ENCODE peak calls at places on chromosomes 6 and 20, in ten cellular contexts. One of them, this sample, is unnamed.

GRCh38 chr20:34403063-34403827 is 40.2 kb downstream of the ITCH start:
- DNase-seq in AG04450: no peak
- DNase-seq in lower leg skin: no peak
- DNase-seq in pancreas: no peak
- DNase-seq in heart left ventricle: no peak
- DNase-seq in neural progenitor cell: no peak
- DNase-seq in coronary artery: no peak
- DNase-seq in sigmoid colon: no peak
- DNase-seq in GM12878: no peak
- DNase-seq in stomach: no peak
- DNase-seq in this sample: no peak

GRCh38 chr20:17995967-17996819 is 27.4 kb downstream of the MGME1 start:
- DNase-seq in stomach: no peak
- DNase-seq in lower leg skin: no peak
- DNase-seq in GM12878: no peak
- DNase-seq in coronary artery: no peak
- DNase-seq in heart left ventricle: no peak
- DNase-seq in AG04450: no peak
- DNase-seq in pancreas: no peak
- DNase-seq in sigmoid colon: no peak
- DNase-seq in neural progenitor cell: peak; percentile 55
- DNase-seq in this sample: peak; percentile 61

GRCh38 chr20:6473197-6473596 is 294.3 kb upstream of the BMP2 start:
- DNase-seq in heart left ventricle: no peak
- DNase-seq in pancreas: no peak
- DNase-seq in sigmoid colon: no peak
- DNase-seq in neural progenitor cell: no peak
- DNase-seq in stomach: no peak
- DNase-seq in GM12878: no peak
- DNase-seq in AG04450: no peak
- DNase-seq in coronary artery: no peak
- DNase-seq in lower leg skin: no peak
- DNase-seq in this sample: no peak

GRCh38 chr20:55052464-55052863 is 577.1 kb downstream of the DOK5 start:
- DNase-seq in coronary artery: no peak
- DNase-seq in pancreas: no peak
- DNase-seq in sigmoid colon: no peak
- DNase-seq in AG04450: no peak
- DNase-seq in neural progenitor cell: no peak
- DNase-seq in heart left ventricle: no peak
- DNase-seq in GM12878: no peak
- DNase-seq in stomach: no peak
- DNase-seq in lower leg skin: no peak
- DNase-seq in this sample: no peak

GRCh38 chr20:4937422-4938319 is 63.6 kb downstream of the SLC23A2 start:
- DNase-seq in pancreas: no peak
- DNase-seq in heart left ventricle: no peak
- DNase-seq in sigmoid colon: no peak
- DNase-seq in GM12878: no peak
- DNase-seq in neural progenitor cell: no peak
- DNase-seq in lower leg skin: no peak
- DNase-seq in coronary artery: no peak
- DNase-seq in AG04450: no peak
- DNase-seq in stomach: peak; percentile 59
- DNase-seq in this sample: no peak

GRCh38 chr20:58707770-58708169 is 15.2 kb downstream of the NPEPL1 start:
- DNase-seq in AG04450: no peak
- DNase-seq in lower leg skin: peak; percentile 53
- DNase-seq in GM12878: no peak
- DNase-seq in heart left ventricle: no peak
- DNase-seq in coronary artery: no peak
- DNase-seq in stomach: no peak
- DNase-seq in neural progenitor cell: no peak
- DNase-seq in sigmoid colon: peak; percentile 21
- DNase-seq in pancreas: no peak
- DNase-seq in this sample: no peak

GRCh38 chr6:167831281-167831680 is 4.6 kb downstream of the AFDN start:
- DNase-seq in GM12878: no peak
- DNase-seq in coronary artery: no peak
- DNase-seq in sigmoid colon: no peak
- DNase-seq in AG04450: no peak
- DNase-seq in heart left ventricle: no peak
- DNase-seq in lower leg skin: no peak
- DNase-seq in stomach: no peak
- DNase-seq in pancreas: no peak
- DNase-seq in neural progenitor cell: no peak
- DNase-seq in this sample: no peak

GRCh38 chr6:113055998-113056397 is 708.9 kb downstream of the RFPL4B start:
- DNase-seq in heart left ventricle: no peak
- DNase-seq in pancreas: no peak
- DNase-seq in GM12878: no peak
- DNase-seq in neural progenitor cell: no peak
- DNase-seq in lower leg skin: no peak
- DNase-seq in sigmoid colon: no peak
- DNase-seq in coronary artery: no peak
- DNase-seq in stomach: no peak
- DNase-seq in AG04450: no peak
- DNase-seq in this sample: no peak

GRCh38 chr20:49583669-49584417 is 15.9 kb upstream of the PTGIS start:
- DNase-seq in neural progenitor cell: no peak
- DNase-seq in sigmoid colon: peak; percentile 95
- DNase-seq in stomach: peak; percentile 90
- DNase-seq in pancreas: peak; percentile 88
- DNase-seq in coronary artery: peak; percentile 93
- DNase-seq in AG04450: peak; percentile 88
- DNase-seq in GM12878: no peak
- DNase-seq in heart left ventricle: peak; percentile 86
- DNase-seq in lower leg skin: peak; percentile 89
- DNase-seq in this sample: peak; percentile 75

GRCh38 chr6:134619789-134620188 is 301.9 kb upstream of the SGK1 start:
- DNase-seq in coronary artery: no peak
- DNase-seq in AG04450: peak; percentile 53
- DNase-seq in neural progenitor cell: no peak
- DNase-seq in lower leg skin: no peak
- DNase-seq in GM12878: no peak
- DNase-seq in pancreas: no peak
- DNase-seq in sigmoid colon: no peak
- DNase-seq in stomach: no peak
- DNase-seq in heart left ventricle: no peak
- DNase-seq in this sample: peak; percentile 91

GRCh38 chr6:112113371-112113770 is 26.0 kb downstream of the FAM229B start:
- DNase-seq in lower leg skin: no peak
- DNase-seq in AG04450: peak; percentile 2
- DNase-seq in GM12878: no peak
- DNase-seq in sigmoid colon: no peak
- DNase-seq in stomach: no peak
- DNase-seq in pancreas: no peak
- DNase-seq in coronary artery: no peak
- DNase-seq in heart left ventricle: no peak
- DNase-seq in neural progenitor cell: no peak
- DNase-seq in this sample: no peak

GRCh38 chr6:156773476-156773875 is 3.7 kb upstream of the ARID1B start:
- DNase-seq in lower leg skin: no peak
- DNase-seq in stomach: no peak
- DNase-seq in pancreas: no peak
- DNase-seq in coronary artery: no peak
- DNase-seq in neural progenitor cell: peak; percentile 68
- DNase-seq in heart left ventricle: no peak
- DNase-seq in GM12878: no peak
- DNase-seq in AG04450: no peak
- DNase-seq in sigmoid colon: no peak
- DNase-seq in this sample: no peak

GRCh38 chr6:90644492-90644891 is 57.6 kb upstream of the MAP3K7 start:
- DNase-seq in neural progenitor cell: no peak
- DNase-seq in lower leg skin: no peak
- DNase-seq in GM12878: no peak
- DNase-seq in stomach: no peak
- DNase-seq in sigmoid colon: no peak
- DNase-seq in heart left ventricle: no peak
- DNase-seq in coronary artery: no peak
- DNase-seq in AG04450: no peak
- DNase-seq in pancreas: no peak
- DNase-seq in this sample: no peak

GRCh38 chr6:83430606-83431544 is at the start of gene ME1:
- DNase-seq in coronary artery: peak; percentile 85
- DNase-seq in heart left ventricle: peak; percentile 89
- DNase-seq in stomach: peak; percentile 71
- DNase-seq in GM12878: peak; percentile 52
- DNase-seq in sigmoid colon: peak; percentile 90
- DNase-seq in neural progenitor cell: peak; percentile 86
- DNase-seq in lower leg skin: peak; percentile 92
- DNase-seq in AG04450: peak; percentile 43
- DNase-seq in pancreas: peak; percentile 89
- DNase-seq in this sample: peak; percentile 13

GRCh38 chr6:127415096-127415495 is 44.1 kb downstream of the KIAA0408 start:
- DNase-seq in lower leg skin: no peak
- DNase-seq in stomach: no peak
- DNase-seq in AG04450: no peak
- DNase-seq in neural progenitor cell: no peak
- DNase-seq in pancreas: no peak
- DNase-seq in sigmoid colon: no peak
- DNase-seq in GM12878: no peak
- DNase-seq in coronary artery: no peak
- DNase-seq in heart left ventricle: no peak
- DNase-seq in this sample: no peak

GRCh38 chr6:127422791-127423190 is 36.4 kb downstream of the KIAA0408 start:
- DNase-seq in pancreas: no peak
- DNase-seq in heart left ventricle: no peak
- DNase-seq in stomach: no peak
- DNase-seq in neural progenitor cell: no peak
- DNase-seq in sigmoid colon: no peak
- DNase-seq in AG04450: no peak
- DNase-seq in GM12878: no peak
- DNase-seq in coronary artery: no peak
- DNase-seq in lower leg skin: no peak
- DNase-seq in this sample: no peak

DNA sequence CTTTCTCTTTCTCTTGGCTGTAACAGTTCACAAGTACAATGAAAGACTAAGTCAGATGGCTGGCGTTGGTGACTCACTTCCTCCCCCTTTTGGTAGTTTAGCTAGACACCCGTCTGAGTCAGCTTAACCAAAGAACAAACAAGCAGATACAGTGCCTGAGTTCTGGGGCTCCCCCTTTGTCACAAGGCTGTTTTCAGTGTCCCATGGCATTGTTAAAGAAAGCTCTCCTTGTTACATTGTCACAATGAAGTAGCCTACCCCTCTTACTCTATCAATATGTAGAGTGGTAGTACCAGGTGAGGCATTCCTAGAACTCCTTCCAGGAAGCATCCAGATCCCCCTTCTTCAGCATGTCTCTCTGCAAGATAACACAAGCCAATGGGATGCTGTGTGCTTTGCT is 38.6 kb downstream of the KIAA0408 start:
- DNase-seq in neural progenitor cell: peak; percentile 80
- DNase-seq in GM12878: peak; percentile 74
- DNase-seq in pancreas: no peak
- DNase-seq in coronary artery: no peak
- DNase-seq in AG04450: peak; percentile 76
- DNase-seq in heart left ventricle: peak; percentile 68
- DNase-seq in sigmoid colon: peak; percentile 85
- DNase-seq in lower leg skin: peak; percentile 91
- DNase-seq in stomach: peak; percentile 63
- DNase-seq in this sample: peak; percentile 85
- H3K4me3 ChIP-seq in neural progenitor cell: no peak overlapping the region
- H3K4me3 ChIP-seq in GM12878: no peak overlapping the region
- H3K4me3 ChIP-seq in pancreas: no peak overlapping the region
- H3K4me3 ChIP-seq in coronary artery: no peak overlapping the region
- H3K4me3 ChIP-seq in AG04450: no peak overlapping the region
- H3K4me3 ChIP-seq in heart left ventricle: no peak overlapping the region
- H3K4me3 ChIP-seq in sigmoid colon: no peak overlapping the region
- H3K4me3 ChIP-seq in lower leg skin: no peak overlapping the region
- H3K4me3 ChIP-seq in stomach: no peak overlapping the region
- H3K4me3 ChIP-seq in this sample: no peak overlapping the region

DNA sequence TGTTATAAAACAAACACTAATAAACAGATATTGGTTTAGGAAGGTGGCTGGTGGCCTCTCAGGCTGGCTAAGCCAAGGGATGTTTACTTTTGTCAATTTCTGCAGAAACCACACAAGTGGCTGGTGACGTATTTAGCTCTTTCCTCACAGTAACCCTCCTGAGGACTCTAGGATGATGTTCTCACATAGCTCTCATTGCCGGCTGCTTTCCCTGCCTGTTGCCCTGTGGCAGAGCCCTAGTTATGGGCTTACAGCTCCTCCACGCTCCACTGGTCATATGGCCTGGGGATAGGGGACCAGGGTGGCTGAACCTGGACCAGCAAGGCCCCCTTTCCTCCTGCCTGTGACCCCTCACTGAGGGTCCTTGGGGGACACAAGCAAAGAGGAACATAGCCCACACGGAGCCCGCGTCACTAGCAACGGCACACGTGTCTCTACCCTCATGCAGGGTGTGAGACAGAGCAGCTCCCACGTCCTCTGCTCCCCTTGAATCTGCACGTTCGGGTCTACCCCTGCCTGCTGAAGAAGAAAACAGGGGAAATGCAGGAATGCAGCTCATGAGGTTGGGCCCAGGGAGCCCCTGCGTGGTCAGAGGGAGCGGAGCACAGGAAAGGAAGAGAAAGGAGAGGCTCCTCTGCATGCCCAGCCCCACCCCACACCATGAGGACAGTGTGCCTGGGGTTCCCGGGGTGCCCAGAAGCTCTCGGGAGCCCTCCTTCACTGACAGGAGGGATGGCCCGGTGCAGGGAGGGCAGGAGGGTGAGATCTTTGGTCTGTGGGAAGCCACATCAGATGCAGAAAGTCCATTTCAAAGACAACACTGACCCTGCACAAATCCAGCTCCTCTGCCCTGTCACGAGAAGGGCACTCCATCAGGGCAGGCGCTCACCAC is 13.9 kb downstream of the RAMACL start:
- DNase-seq in sigmoid colon: no peak
- DNase-seq in heart left ventricle: no peak
- DNase-seq in AG04450: peak; percentile 86
- DNase-seq in pancreas: no peak
- DNase-seq in neural progenitor cell: peak; percentile 40
- DNase-seq in lower leg skin: peak; percentile 69
- DNase-seq in stomach: no peak
- DNase-seq in GM12878: no peak
- DNase-seq in coronary artery: no peak
- DNase-seq in this sample: no peak
- TF ChIP-seq CTCF in sigmoid colon: no peak
- TF ChIP-seq CTCF in heart left ventricle: no peak
- TF ChIP-seq CTCF in AG04450: no peak
- TF ChIP-seq CTCF in pancreas: no peak
- TF ChIP-seq CTCF in neural progenitor cell: no peak
- TF ChIP-seq CTCF in lower leg skin: no peak
- TF ChIP-seq CTCF in stomach: no peak
- TF ChIP-seq CTCF in GM12878: no peak
- TF ChIP-seq CTCF in coronary artery: no peak
- TF ChIP-seq CTCF in this sample: no peak

GRCh38 chr6:126701799-126702198 is 361.9 kb downstream of the CENPW start:
- DNase-seq in AG04450: no peak
- DNase-seq in coronary artery: no peak
- DNase-seq in neural progenitor cell: no peak
- DNase-seq in GM12878: no peak
- DNase-seq in stomach: no peak
- DNase-seq in lower leg skin: no peak
- DNase-seq in pancreas: no peak
- DNase-seq in heart left ventricle: no peak
- DNase-seq in sigmoid colon: no peak
- DNase-seq in this sample: peak; percentile 3
- H3K4me3 ChIP-seq in AG04450: peak overlapping the region; percentile 1
- H3K4me3 ChIP-seq in coronary artery: peak overlapping the region; percentile 28
- H3K4me3 ChIP-seq in neural progenitor cell: no peak overlapping the region
- H3K4me3 ChIP-seq in GM12878: no peak overlapping the region
- H3K4me3 ChIP-seq in stomach: no peak overlapping the region
- H3K4me3 ChIP-seq in lower leg skin: no peak overlapping the region
- H3K4me3 ChIP-seq in pancreas: no peak overlapping the region
- H3K4me3 ChIP-seq in heart left ventricle: no peak overlapping the region
- H3K4me3 ChIP-seq in sigmoid colon: no peak overlapping the region
- H3K4me3 ChIP-seq in this sample: no peak overlapping the region

GRCh38 chr20:40599987-40600386 is 89.0 kb downstream of the MAFB start:
- DNase-seq in pancreas: no peak
- DNase-seq in sigmoid colon: no peak
- DNase-seq in GM12878: no peak
- DNase-seq in lower leg skin: no peak
- DNase-seq in stomach: no peak
- DNase-seq in heart left ventricle: no peak
- DNase-seq in AG04450: no peak
- DNase-seq in coronary artery: no peak
- DNase-seq in neural progenitor cell: no peak
- DNase-seq in this sample: no peak
- TF ChIP-seq CTCF in pancreas: no peak
- TF ChIP-seq CTCF in sigmoid colon: no peak
- TF ChIP-seq CTCF in GM12878: no peak
- TF ChIP-seq CTCF in lower leg skin: no peak
- TF ChIP-seq CTCF in stomach: no peak
- TF ChIP-seq CTCF in heart left ventricle: no peak
- TF ChIP-seq CTCF in AG04450: no peak
- TF ChIP-seq CTCF in coronary artery: no peak
- TF ChIP-seq CTCF in neural progenitor cell: no peak
- TF ChIP-seq CTCF in this sample: no peak